ENCODE peak calls at places on chromosome 19, in ten cellular contexts. One of them, this sample, is unnamed.
A peak's percentile ranks its signal among the peaks of the same experiment; 100 is the strongest.

GRCh38 chr19:48348039-48348438 is 15.7 kb downstream of the TMEM143 start:
- DNase-seq in tibial nerve: no peak
- DNase-seq in right atrium auricular region: no peak
- DNase-seq in OCI-LY7: no peak
- DNase-seq in tibial artery: no peak
- DNase-seq in fibroblast of lung: no peak
- DNase-seq in lower lobe of right lung: no peak
- DNase-seq in mammary epithelial cell: no peak
- DNase-seq in colonic mucosa: no peak
- DNase-seq in GM23338: no peak
- DNase-seq in this sample: no peak

GRCh38 chr19:21587117-21587461 is 81.7 kb downstream of the ZNF429 start:
- DNase-seq in tibial artery: no peak
- DNase-seq in OCI-LY7: no peak
- DNase-seq in tibial nerve: no peak
- DNase-seq in fibroblast of lung: no peak
- DNase-seq in colonic mucosa: no peak
- DNase-seq in right atrium auricular region: no peak
- DNase-seq in GM23338: peak; percentile 56
- DNase-seq in mammary epithelial cell: no peak
- DNase-seq in lower lobe of right lung: no peak
- DNase-seq in this sample: no peak

GRCh38 chr19:16226184-16226591 is 28.5 kb downstream of the AP1M1 start:
- DNase-seq in tibial nerve: peak; percentile 7
- DNase-seq in OCI-LY7: no peak
- DNase-seq in lower lobe of right lung: no peak
- DNase-seq in fibroblast of lung: no peak
- DNase-seq in mammary epithelial cell: no peak
- DNase-seq in GM23338: no peak
- DNase-seq in right atrium auricular region: no peak
- DNase-seq in tibial artery: peak; percentile 62
- DNase-seq in colonic mucosa: no peak
- DNase-seq in this sample: no peak

GRCh38 chr19:3362217-3362907 is 4.0 kb upstream of the NFIC start:
- DNase-seq in tibial artery: no peak
- DNase-seq in GM23338: no peak
- DNase-seq in mammary epithelial cell: no peak
- DNase-seq in right atrium auricular region: no peak
- DNase-seq in fibroblast of lung: no peak
- DNase-seq in tibial nerve: no peak
- DNase-seq in OCI-LY7: no peak
- DNase-seq in colonic mucosa: no peak
- DNase-seq in lower lobe of right lung: no peak
- DNase-seq in this sample: no peak

GRCh38 chr19:4597975-4598671 is 38.6 kb upstream of the SEMA6B start:
- DNase-seq in OCI-LY7: peak; percentile 75
- DNase-seq in tibial nerve: no peak
- DNase-seq in fibroblast of lung: no peak
- DNase-seq in tibial artery: no peak
- DNase-seq in mammary epithelial cell: no peak
- DNase-seq in colonic mucosa: peak; percentile 45
- DNase-seq in right atrium auricular region: no peak
- DNase-seq in GM23338: peak; percentile 87
- DNase-seq in lower lobe of right lung: peak; percentile 49
- DNase-seq in this sample: peak; percentile 19

GRCh38 chr19:40673377-40673776 is 17.1 kb downstream of the NUMBL start:
- DNase-seq in fibroblast of lung: no peak
- DNase-seq in colonic mucosa: no peak
- DNase-seq in mammary epithelial cell: no peak
- DNase-seq in OCI-LY7: no peak
- DNase-seq in right atrium auricular region: no peak
- DNase-seq in lower lobe of right lung: no peak
- DNase-seq in tibial nerve: no peak
- DNase-seq in GM23338: no peak
- DNase-seq in tibial artery: no peak
- DNase-seq in this sample: no peak

GRCh38 chr19:48835734-48836088 is 580 bp downstream of the HSD17B14 start:
- DNase-seq in mammary epithelial cell: peak; percentile 76
- DNase-seq in right atrium auricular region: peak; percentile 97
- DNase-seq in colonic mucosa: peak; percentile 97
- DNase-seq in GM23338: peak; percentile 98
- DNase-seq in fibroblast of lung: peak; percentile 65
- DNase-seq in lower lobe of right lung: peak; percentile 95
- DNase-seq in tibial artery: peak; percentile 97
- DNase-seq in OCI-LY7: peak; percentile 94
- DNase-seq in tibial nerve: peak; percentile 96
- DNase-seq in this sample: peak; percentile 80

GRCh38 chr19:47494729-47495128 is 10.7 kb upstream of the KPTN start:
- DNase-seq in right atrium auricular region: no peak
- DNase-seq in lower lobe of right lung: no peak
- DNase-seq in tibial nerve: no peak
- DNase-seq in colonic mucosa: peak; percentile 44
- DNase-seq in GM23338: no peak
- DNase-seq in tibial artery: no peak
- DNase-seq in mammary epithelial cell: no peak
- DNase-seq in fibroblast of lung: no peak
- DNase-seq in OCI-LY7: no peak
- DNase-seq in this sample: no peak

GRCh38 chr19:36773223-36773579 is 594 bp upstream of the ZNF850 start:
- DNase-seq in tibial nerve: no peak
- DNase-seq in GM23338: no peak
- DNase-seq in right atrium auricular region: no peak
- DNase-seq in fibroblast of lung: no peak
- DNase-seq in lower lobe of right lung: no peak
- DNase-seq in tibial artery: no peak
- DNase-seq in colonic mucosa: no peak
- DNase-seq in OCI-LY7: no peak
- DNase-seq in mammary epithelial cell: no peak
- DNase-seq in this sample: no peak
- TF ChIP-seq CTCF in tibial nerve: no peak
- TF ChIP-seq CTCF in GM23338: no peak
- TF ChIP-seq CTCF in right atrium auricular region: no peak
- TF ChIP-seq CTCF in fibroblast of lung: no peak
- TF ChIP-seq CTCF in lower lobe of right lung: no peak
- TF ChIP-seq CTCF in tibial artery: no peak
- TF ChIP-seq CTCF in colonic mucosa: no peak
- TF ChIP-seq CTCF in OCI-LY7: no peak
- TF ChIP-seq CTCF in mammary epithelial cell: no peak
- TF ChIP-seq CTCF in this sample: no peak

GRCh38 chr19:1422360-1422759 is 15.0 kb downstream of the DAZAP1 start:
- DNase-seq in tibial artery: no peak
- DNase-seq in lower lobe of right lung: no peak
- DNase-seq in colonic mucosa: no peak
- DNase-seq in OCI-LY7: no peak
- DNase-seq in right atrium auricular region: no peak
- DNase-seq in mammary epithelial cell: no peak
- DNase-seq in tibial nerve: no peak
- DNase-seq in fibroblast of lung: no peak
- DNase-seq in GM23338: no peak
- DNase-seq in this sample: no peak

GRCh38 chr19:1425102-1425842 is 12.9 kb upstream of the RPS15 start:
- DNase-seq in right atrium auricular region: no peak
- DNase-seq in colonic mucosa: no peak
- DNase-seq in GM23338: no peak
- DNase-seq in mammary epithelial cell: no peak
- DNase-seq in lower lobe of right lung: no peak
- DNase-seq in fibroblast of lung: peak; percentile 35
- DNase-seq in tibial nerve: no peak
- DNase-seq in tibial artery: no peak
- DNase-seq in OCI-LY7: no peak
- DNase-seq in this sample: no peak

GRCh38 chr19:1424182-1424955 is 13.8 kb upstream of the RPS15 start:
- DNase-seq in tibial nerve: no peak
- DNase-seq in mammary epithelial cell: no peak
- DNase-seq in colonic mucosa: no peak
- DNase-seq in fibroblast of lung: no peak
- DNase-seq in OCI-LY7: no peak
- DNase-seq in right atrium auricular region: no peak
- DNase-seq in lower lobe of right lung: no peak
- DNase-seq in tibial artery: peak; percentile 62
- DNase-seq in GM23338: no peak
- DNase-seq in this sample: no peak

GRCh38 chr19:1422943-1423342 is 15.3 kb upstream of the RPS15 start:
- DNase-seq in colonic mucosa: no peak
- DNase-seq in right atrium auricular region: no peak
- DNase-seq in tibial artery: peak; percentile 60
- DNase-seq in mammary epithelial cell: no peak
- DNase-seq in fibroblast of lung: no peak
- DNase-seq in lower lobe of right lung: no peak
- DNase-seq in OCI-LY7: no peak
- DNase-seq in tibial nerve: no peak
- DNase-seq in GM23338: no peak
- DNase-seq in this sample: no peak

DNA sequence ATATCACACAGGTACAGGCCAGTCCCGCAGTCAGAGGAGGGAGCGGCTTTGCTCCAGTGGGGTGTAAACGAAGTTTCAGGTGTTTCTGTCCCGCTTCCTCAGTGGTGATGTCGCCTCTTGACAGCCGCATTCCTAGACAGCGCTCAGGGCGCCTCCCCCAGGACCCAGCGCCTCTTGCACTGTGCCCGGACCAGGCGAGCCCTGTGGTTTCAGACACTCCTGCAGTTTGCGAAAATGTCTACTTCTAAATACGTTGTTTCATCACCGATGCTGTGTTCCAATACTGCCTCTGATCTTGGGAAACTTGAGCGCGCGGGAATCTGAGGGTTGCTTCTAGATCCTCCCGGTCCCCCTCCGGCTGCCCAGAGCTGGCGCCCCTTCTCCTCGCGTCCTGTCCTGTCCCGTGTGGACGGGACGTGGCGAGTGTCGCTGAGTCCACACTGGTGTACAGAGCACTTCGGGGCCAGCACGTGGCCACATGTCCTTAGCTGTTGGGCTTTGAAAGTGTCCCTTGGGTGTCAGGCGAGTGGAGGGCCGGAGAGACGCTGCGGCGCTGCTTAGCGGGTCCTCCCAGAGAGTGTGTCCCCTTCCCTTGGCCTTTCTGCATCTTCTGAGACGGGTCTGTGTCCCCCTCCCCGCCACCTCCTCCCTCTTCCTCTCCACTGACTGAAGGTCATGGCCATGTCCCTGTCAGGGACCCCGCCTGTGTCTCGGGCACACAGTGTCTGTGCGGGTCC is 14.6 kb upstream of the RPS15 start:
- DNase-seq in right atrium auricular region: no peak
- DNase-seq in colonic mucosa: no peak
- DNase-seq in tibial nerve: no peak
- DNase-seq in lower lobe of right lung: no peak
- DNase-seq in tibial artery: no peak
- DNase-seq in GM23338: no peak
- DNase-seq in OCI-LY7: no peak
- DNase-seq in mammary epithelial cell: no peak
- DNase-seq in fibroblast of lung: no peak
- DNase-seq in this sample: no peak
- H3K36me3 ChIP-seq in right atrium auricular region: peaks cover 70% of the 10 kb centered on the region
- H3K36me3 ChIP-seq in colonic mucosa: peaks cover 23% of the 10 kb centered on the region
- H3K36me3 ChIP-seq in tibial nerve: peaks cover 20% of the 10 kb centered on the region
- H3K36me3 ChIP-seq in lower lobe of right lung: peaks cover 91% of the 10 kb centered on the region
- H3K36me3 ChIP-seq in tibial artery: peaks cover 94% of the 10 kb centered on the region
- H3K36me3 ChIP-seq in GM23338: peaks cover 52% of the 10 kb centered on the region
- H3K36me3 ChIP-seq in OCI-LY7: peaks cover 94% of the 10 kb centered on the region
- H3K36me3 ChIP-seq in mammary epithelial cell: peaks cover 22% of the 10 kb centered on the region
- H3K36me3 ChIP-seq in fibroblast of lung: peaks cover 57% of the 10 kb centered on the region
- H3K36me3 ChIP-seq in this sample: peaks cover 82% of the 10 kb centered on the region

GRCh38 chr19:1653300-1653628 is 849 bp upstream of the TCF3 start:
- DNase-seq in tibial nerve: peak; percentile 38
- DNase-seq in tibial artery: no peak
- DNase-seq in colonic mucosa: no peak
- DNase-seq in GM23338: no peak
- DNase-seq in mammary epithelial cell: no peak
- DNase-seq in lower lobe of right lung: no peak
- DNase-seq in right atrium auricular region: no peak
- DNase-seq in OCI-LY7: no peak
- DNase-seq in fibroblast of lung: no peak
- DNase-seq in this sample: no peak

GRCh38 chr19:1651548-1652394 is 644 bp downstream of the TCF3 start:
- DNase-seq in colonic mucosa: peak; percentile 47
- DNase-seq in tibial nerve: no peak
- DNase-seq in mammary epithelial cell: peak; percentile 36
- DNase-seq in fibroblast of lung: peak; percentile 37
- DNase-seq in lower lobe of right lung: peak; percentile 66
- DNase-seq in tibial artery: no peak
- DNase-seq in OCI-LY7: peak; percentile 59
- DNase-seq in right atrium auricular region: no peak
- DNase-seq in GM23338: peak; percentile 58
- DNase-seq in this sample: no peak

GRCh38 chr19:1654178-1654792 is 1.9 kb upstream of the TCF3 start:
- DNase-seq in tibial artery: no peak
- DNase-seq in GM23338: no peak
- DNase-seq in OCI-LY7: no peak
- DNase-seq in fibroblast of lung: no peak
- DNase-seq in colonic mucosa: no peak
- DNase-seq in mammary epithelial cell: no peak
- DNase-seq in tibial nerve: no peak
- DNase-seq in right atrium auricular region: no peak
- DNase-seq in lower lobe of right lung: no peak
- DNase-seq in this sample: no peak

GRCh38 chr19:1651061-1651547 is 1.3 kb downstream of the TCF3 start:
- DNase-seq in GM23338: peak; percentile 79
- DNase-seq in lower lobe of right lung: no peak
- DNase-seq in right atrium auricular region: no peak
- DNase-seq in fibroblast of lung: peak; percentile 21
- DNase-seq in OCI-LY7: peak; percentile 75
- DNase-seq in colonic mucosa: peak; percentile 43
- DNase-seq in tibial artery: no peak
- DNase-seq in mammary epithelial cell: no peak
- DNase-seq in tibial nerve: no peak
- DNase-seq in this sample: no peak

DNA sequence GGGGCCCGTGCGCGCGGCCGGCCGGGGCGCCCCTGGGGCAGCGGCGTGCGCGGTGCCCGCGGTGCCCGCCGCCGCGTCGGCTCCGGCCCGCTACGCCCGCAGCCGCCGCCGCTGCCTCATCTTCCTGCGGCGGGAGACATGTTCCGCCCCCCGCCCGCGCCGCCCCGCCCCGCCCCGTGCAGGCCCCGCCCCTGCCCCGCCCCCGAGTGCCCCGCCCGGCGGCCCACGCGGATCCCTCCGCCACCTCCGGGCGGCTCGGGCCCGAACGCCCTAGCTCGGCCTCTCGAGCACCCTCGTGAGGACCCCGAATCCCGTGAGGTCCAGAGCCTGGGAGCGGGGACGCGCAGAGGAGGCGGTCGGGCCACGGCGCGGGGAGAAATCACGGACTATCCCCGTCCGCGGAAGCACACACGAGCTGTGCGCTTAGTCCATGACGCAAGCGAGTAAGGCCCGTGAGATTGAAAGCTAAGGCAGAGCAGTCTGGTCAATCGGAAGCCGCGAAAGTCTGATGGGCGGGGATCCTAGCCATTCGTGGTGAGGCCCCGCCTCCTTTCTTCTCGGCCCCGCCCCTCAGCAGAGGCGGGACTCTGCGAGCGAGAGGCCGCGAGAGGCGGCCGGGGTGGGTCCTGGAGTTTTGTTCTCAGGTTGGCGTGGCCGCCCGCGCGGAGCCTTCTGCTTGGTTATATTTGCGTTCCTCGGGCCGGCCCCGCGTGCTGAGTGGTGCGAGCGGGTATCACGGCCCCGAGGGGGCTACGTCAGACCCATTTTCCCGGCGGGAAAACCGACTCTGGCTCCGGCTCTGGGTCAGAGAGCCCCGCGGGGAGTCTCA is at the start of gene TCF3:
- DNase-seq in tibial artery: peak; percentile 99
- DNase-seq in GM23338: peak; percentile 98
- DNase-seq in fibroblast of lung: peak; percentile 99
- DNase-seq in colonic mucosa: peak; percentile 98
- DNase-seq in mammary epithelial cell: peak; percentile 99
- DNase-seq in tibial nerve: peak; percentile 98
- DNase-seq in OCI-LY7: peak; percentile 100
- DNase-seq in lower lobe of right lung: peak; percentile 98
- DNase-seq in right atrium auricular region: peak; percentile 99
- DNase-seq in this sample: peak; percentile 97
- TF ChIP-seq CTCF in tibial artery: no peak
- TF ChIP-seq CTCF in GM23338: no peak
- TF ChIP-seq CTCF in fibroblast of lung: no peak
- TF ChIP-seq CTCF in colonic mucosa: no peak
- TF ChIP-seq CTCF in mammary epithelial cell: no peak
- TF ChIP-seq CTCF in tibial nerve: no peak
- TF ChIP-seq CTCF in OCI-LY7: no peak
- TF ChIP-seq CTCF in lower lobe of right lung: no peak
- TF ChIP-seq CTCF in right atrium auricular region: no peak
- TF ChIP-seq CTCF in this sample: no peak

GRCh38 chr19:7168941-7169340 is 99.4 kb downstream of the ZNF557 start:
- DNase-seq in right atrium auricular region: no peak
- DNase-seq in tibial nerve: no peak
- DNase-seq in GM23338: no peak
- DNase-seq in fibroblast of lung: peak; percentile 39
- DNase-seq in lower lobe of right lung: no peak
- DNase-seq in OCI-LY7: no peak
- DNase-seq in mammary epithelial cell: no peak
- DNase-seq in tibial artery: no peak
- DNase-seq in colonic mucosa: no peak
- DNase-seq in this sample: no peak

GRCh38 chr19:7172794-7173193 is 103.3 kb downstream of the ZNF557 start:
- DNase-seq in fibroblast of lung: no peak
- DNase-seq in tibial artery: no peak
- DNase-seq in tibial nerve: no peak
- DNase-seq in right atrium auricular region: no peak
- DNase-seq in mammary epithelial cell: no peak
- DNase-seq in GM23338: no peak
- DNase-seq in lower lobe of right lung: no peak
- DNase-seq in OCI-LY7: no peak
- DNase-seq in colonic mucosa: no peak
- DNase-seq in this sample: no peak

GRCh38 chr19:7176792-7177191 is 107.3 kb downstream of the ZNF557 start:
- DNase-seq in fibroblast of lung: no peak
- DNase-seq in colonic mucosa: no peak
- DNase-seq in right atrium auricular region: no peak
- DNase-seq in OCI-LY7: no peak
- DNase-seq in tibial nerve: no peak
- DNase-seq in GM23338: no peak
- DNase-seq in lower lobe of right lung: no peak
- DNase-seq in mammary epithelial cell: no peak
- DNase-seq in tibial artery: no peak
- DNase-seq in this sample: no peak

GRCh38 chr19:7170983-7171382 is 101.5 kb downstream of the ZNF557 start:
- DNase-seq in colonic mucosa: no peak
- DNase-seq in tibial artery: no peak
- DNase-seq in lower lobe of right lung: no peak
- DNase-seq in fibroblast of lung: no peak
- DNase-seq in mammary epithelial cell: no peak
- DNase-seq in OCI-LY7: no peak
- DNase-seq in right atrium auricular region: no peak
- DNase-seq in tibial nerve: no peak
- DNase-seq in GM23338: no peak
- DNase-seq in this sample: no peak
- H3K36me3 ChIP-seq in colonic mucosa: peaks cover 12% of the 10 kb centered on the region
- H3K36me3 ChIP-seq in tibial artery: peaks cover 70% of the 10 kb centered on the region
- H3K36me3 ChIP-seq in lower lobe of right lung: peaks cover 67% of the 10 kb centered on the region
- H3K36me3 ChIP-seq in fibroblast of lung: no peaks in the 10 kb centered on the region
- H3K36me3 ChIP-seq in mammary epithelial cell: no peaks in the 10 kb centered on the region
- H3K36me3 ChIP-seq in OCI-LY7: peaks cover 66% of the 10 kb centered on the region
- H3K36me3 ChIP-seq in right atrium auricular region: peaks cover 62% of the 10 kb centered on the region
- H3K36me3 ChIP-seq in tibial nerve: no peaks in the 10 kb centered on the region
- H3K36me3 ChIP-seq in GM23338: peaks cover 35% of the 10 kb centered on the region
- H3K36me3 ChIP-seq in this sample: no peaks in the 10 kb centered on the region